ENCODE peak calls at places on chromosome 4, in six cellular contexts. One of them, this sample, is unnamed.

GRCh38 chr4:41332666-41333065 is 75.9 kb downstream of the UCHL1 start:
- DNase-seq in stimulated activated CD8-positive, alpha-beta memory T cell treated with anti-CD3 and anti-CD28 coated beads, Interleukin-2, amount 100 ng/mL, for 48 hours: no peak
- DNase-seq in amniotic stem cell: no peak
- DNase-seq in naive thymus-derived CD8-positive, alpha-beta T cell: no peak
- DNase-seq in GM23248: no peak
- DNase-seq in putamen: no peak
- DNase-seq in this sample: no peak

GRCh38 chr4:4755306-4755705 is 104.2 kb upstream of the MSX1 start:
- DNase-seq in stimulated activated CD8-positive, alpha-beta memory T cell treated with anti-CD3 and anti-CD28 coated beads, Interleukin-2, amount 100 ng/mL, for 48 hours: no peak
- DNase-seq in amniotic stem cell: no peak
- DNase-seq in naive thymus-derived CD8-positive, alpha-beta T cell: no peak
- DNase-seq in GM23248: no peak
- DNase-seq in putamen: no peak
- DNase-seq in this sample: no peak

GRCh38 chr4:1882850-1883271 is 11.7 kb downstream of the NSD2 start:
- DNase-seq in stimulated activated CD8-positive, alpha-beta memory T cell treated with anti-CD3 and anti-CD28 coated beads, Interleukin-2, amount 100 ng/mL, for 48 hours: no peak
- DNase-seq in amniotic stem cell: no peak
- DNase-seq in naive thymus-derived CD8-positive, alpha-beta T cell: no peak
- DNase-seq in GM23248: no peak
- DNase-seq in putamen: no peak
- DNase-seq in this sample: no peak

GRCh38 chr4:78552398-78553396 is 1.1 kb downstream of the ANXA3 start:
- DNase-seq in stimulated activated CD8-positive, alpha-beta memory T cell treated with anti-CD3 and anti-CD28 coated beads, Interleukin-2, amount 100 ng/mL, for 48 hours: no peak
- DNase-seq in amniotic stem cell: no peak
- DNase-seq in naive thymus-derived CD8-positive, alpha-beta T cell: no peak
- DNase-seq in GM23248: no peak
- DNase-seq in putamen: no peak
- DNase-seq in this sample: no peak

GRCh38 chr4:11543710-11544109 is 115.0 kb upstream of the HS3ST1 start:
- DNase-seq in stimulated activated CD8-positive, alpha-beta memory T cell treated with anti-CD3 and anti-CD28 coated beads, Interleukin-2, amount 100 ng/mL, for 48 hours: no peak
- DNase-seq in amniotic stem cell: no peak
- DNase-seq in naive thymus-derived CD8-positive, alpha-beta T cell: no peak
- DNase-seq in GM23248: no peak
- DNase-seq in putamen: no peak
- DNase-seq in this sample: no peak

GRCh38 chr4:114272226-114272625 is 292.8 kb upstream of the ARSJ start:
- DNase-seq in stimulated activated CD8-positive, alpha-beta memory T cell treated with anti-CD3 and anti-CD28 coated beads, Interleukin-2, amount 100 ng/mL, for 48 hours: no peak
- DNase-seq in amniotic stem cell: peak; percentile 98
- DNase-seq in naive thymus-derived CD8-positive, alpha-beta T cell: no peak
- DNase-seq in GM23248: peak; percentile 96
- DNase-seq in putamen: no peak
- DNase-seq in this sample: no peak

GRCh38 chr4:3201718-3202702 is 46.9 kb upstream of the MSANTD1 start:
- DNase-seq in stimulated activated CD8-positive, alpha-beta memory T cell treated with anti-CD3 and anti-CD28 coated beads, Interleukin-2, amount 100 ng/mL, for 48 hours: peak; percentile 44
- DNase-seq in amniotic stem cell: no peak
- DNase-seq in naive thymus-derived CD8-positive, alpha-beta T cell: peak; percentile 92
- DNase-seq in GM23248: peak; percentile 52
- DNase-seq in putamen: no peak
- DNase-seq in this sample: no peak

GRCh38 chr4:169957785-169958184 is 68.4 kb downstream of the MFAP3L start:
- DNase-seq in stimulated activated CD8-positive, alpha-beta memory T cell treated with anti-CD3 and anti-CD28 coated beads, Interleukin-2, amount 100 ng/mL, for 48 hours: no peak
- DNase-seq in amniotic stem cell: no peak
- DNase-seq in naive thymus-derived CD8-positive, alpha-beta T cell: no peak
- DNase-seq in GM23248: peak; percentile 20
- DNase-seq in putamen: no peak
- DNase-seq in this sample: no peak

GRCh38 chr4:112895785-112896184 is 153.7 kb upstream of the ANK2 start:
- DNase-seq in stimulated activated CD8-positive, alpha-beta memory T cell treated with anti-CD3 and anti-CD28 coated beads, Interleukin-2, amount 100 ng/mL, for 48 hours: no peak
- DNase-seq in amniotic stem cell: no peak
- DNase-seq in naive thymus-derived CD8-positive, alpha-beta T cell: no peak
- DNase-seq in GM23248: peak; percentile 59
- DNase-seq in putamen: peak; percentile 86
- DNase-seq in this sample: no peak

GRCh38 chr4:16168710-16169388 is 57.4 kb downstream of the TAPT1 start:
- DNase-seq in stimulated activated CD8-positive, alpha-beta memory T cell treated with anti-CD3 and anti-CD28 coated beads, Interleukin-2, amount 100 ng/mL, for 48 hours: no peak
- DNase-seq in amniotic stem cell: no peak
- DNase-seq in naive thymus-derived CD8-positive, alpha-beta T cell: no peak
- DNase-seq in GM23248: no peak
- DNase-seq in putamen: no peak
- DNase-seq in this sample: no peak

GRCh38 chr4:132297346-132297745 is 851.7 kb upstream of the PCDH10 start:
- DNase-seq in stimulated activated CD8-positive, alpha-beta memory T cell treated with anti-CD3 and anti-CD28 coated beads, Interleukin-2, amount 100 ng/mL, for 48 hours: no peak
- DNase-seq in amniotic stem cell: peak; percentile 0
- DNase-seq in naive thymus-derived CD8-positive, alpha-beta T cell: no peak
- DNase-seq in GM23248: no peak
- DNase-seq in putamen: no peak
- DNase-seq in this sample: no peak

GRCh38 chr4:3313556-3314228 is 20.9 kb downstream of the RGS12 start:
- DNase-seq in stimulated activated CD8-positive, alpha-beta memory T cell treated with anti-CD3 and anti-CD28 coated beads, Interleukin-2, amount 100 ng/mL, for 48 hours: no peak
- DNase-seq in amniotic stem cell: no peak
- DNase-seq in naive thymus-derived CD8-positive, alpha-beta T cell: no peak
- DNase-seq in GM23248: no peak
- DNase-seq in putamen: no peak
- DNase-seq in this sample: peak; percentile 66